ENCODE peak calls at places on chromosome 12, in four cellular contexts. One of them, this sample, is unnamed.

GRCh38 chr12:54033106-54033979 is 493 bp downstream of the HOXC5 start:
- DNase-seq in WTC11: no peak
- DNase-seq in H1: no peak
- DNase-seq in K562: no peak
- DNase-seq in this sample: peak

GRCh38 chr12:113241191-113242017 is 20.1 kb downstream of the TPCN1 start:
- DNase-seq in WTC11: no peak
- DNase-seq in H1: no peak
- DNase-seq in K562: no peak
- DNase-seq in this sample: no peak

GRCh38 chr12:97545804-97546203 is 83.2 kb downstream of the RMST start:
- DNase-seq in WTC11: no peak
- DNase-seq in H1: no peak
- DNase-seq in K562: no peak
- DNase-seq in this sample: no peak

GRCh38 chr12:7542813-7543212 is 39.2 kb upstream of the CD163 start:
- DNase-seq in WTC11: no peak
- DNase-seq in H1: no peak
- DNase-seq in K562: no peak
- DNase-seq in this sample: no peak

GRCh38 chr12:13425766-13426165 is 229.2 kb downstream of the EMP1 start:
- DNase-seq in WTC11: no peak
- DNase-seq in H1: no peak
- DNase-seq in K562: no peak
- DNase-seq in this sample: no peak

GRCh38 chr12:92098594-92099370 is 46.9 kb downstream of the BTG1 start:
- DNase-seq in WTC11: no peak
- DNase-seq in H1: no peak
- DNase-seq in K562: no peak
- DNase-seq in this sample: no peak

GRCh38 chr12:83142914-83143313 is 456.2 kb downstream of the TMTC2 start:
- DNase-seq in WTC11: no peak
- DNase-seq in H1: no peak
- DNase-seq in K562: no peak
- DNase-seq in this sample: no peak

GRCh38 chr12:121858662-121859572 is at the start of gene HPD:
- DNase-seq in WTC11: peak
- DNase-seq in H1: no peak
- DNase-seq in K562: no peak
- DNase-seq in this sample: no peak

GRCh38 chr12:89756638-89757321 is 48.1 kb upstream of the ATP2B1 start:
- DNase-seq in WTC11: no peak
- DNase-seq in H1: no peak
- DNase-seq in K562: peak
- DNase-seq in this sample: no peak

GRCh38 chr12:107655281-107656065 is 30.1 kb upstream of the PWP1 start:
- DNase-seq in WTC11: no peak
- DNase-seq in H1: no peak
- DNase-seq in K562: no peak
- DNase-seq in this sample: peak

GRCh38 chr12:52353766-52354165 is 13.5 kb downstream of the KRT85 start:
- DNase-seq in WTC11: no peak
- DNase-seq in H1: no peak
- DNase-seq in K562: no peak
- DNase-seq in this sample: no peak

GRCh38 chr12:110280784-110281548 is at the start of gene ATP2A2:
- DNase-seq in WTC11: peak
- DNase-seq in H1: peak
- DNase-seq in K562: peak
- DNase-seq in this sample: peak

GRCh38 chr12:6312529-6313325 is 2.2 kb downstream of the PLEKHG6 start:
- DNase-seq in WTC11: peak
- DNase-seq in H1: peak
- DNase-seq in K562: no peak
- DNase-seq in this sample: no peak

GRCh38 chr12:52369220-52369619 is 1.9 kb upstream of the KRT85 start:
- DNase-seq in WTC11: no peak
- DNase-seq in H1: no peak
- DNase-seq in K562: no peak
- DNase-seq in this sample: no peak

GRCh38 chr12:113274848-113275247 is 53.6 kb downstream of the TPCN1 start:
- DNase-seq in WTC11: no peak
- DNase-seq in H1: no peak
- DNase-seq in K562: no peak
- DNase-seq in this sample: peak

GRCh38 chr12:65892905-65893304 is 68.6 kb downstream of the HMGA2 start:
- DNase-seq in WTC11: no peak
- DNase-seq in H1: no peak
- DNase-seq in K562: no peak
- DNase-seq in this sample: no peak

GRCh38 chr12:43099691-43100163 is 452.3 kb downstream of the ADAMTS20 start:
- DNase-seq in WTC11: no peak
- DNase-seq in H1: no peak
- DNase-seq in K562: no peak
- DNase-seq in this sample: no peak

GRCh38 chr12:39393890-39394289 is 49.0 kb downstream of the KIF21A start:
- DNase-seq in WTC11: peak
- DNase-seq in H1: no peak
- DNase-seq in K562: no peak
- DNase-seq in this sample: no peak

GRCh38 chr12:42260518-42260917 is 22.5 kb upstream of the YAF2 start:
- DNase-seq in WTC11: no peak
- DNase-seq in H1: no peak
- DNase-seq in K562: no peak
- DNase-seq in this sample: no peak

GRCh38 chr12:119444462-119445044 is 110.0 kb downstream of the CCDC60 start:
- DNase-seq in WTC11: peak
- DNase-seq in H1: peak
- DNase-seq in K562: peak
- DNase-seq in this sample: peak

GRCh38 chr12:49825971-49826421 is 2.2 kb downstream of the NCKAP5L start:
- DNase-seq in WTC11: no peak
- DNase-seq in H1: no peak
- DNase-seq in K562: no peak
- DNase-seq in this sample: no peak

GRCh38 chr12:45850302-45850701 is 120.8 kb downstream of the ARID2 start:
- DNase-seq in WTC11: no peak
- DNase-seq in H1: no peak
- DNase-seq in K562: no peak
- DNase-seq in this sample: no peak

GRCh38 chr12:7295529-7295928 is 8.3 kb upstream of the ACSM4 start:
- DNase-seq in WTC11: no peak
- DNase-seq in H1: no peak
- DNase-seq in K562: no peak
- DNase-seq in this sample: no peak

GRCh38 chr12:98440165-98440581 is 75.2 kb upstream of the TMPO start:
- DNase-seq in WTC11: no peak
- DNase-seq in H1: no peak
- DNase-seq in K562: peak
- DNase-seq in this sample: no peak

GRCh38 chr12:45205165-45205825 is 10.6 kb upstream of the ANO6 start:
- DNase-seq in WTC11: no peak
- DNase-seq in H1: no peak
- DNase-seq in K562: no peak
- DNase-seq in this sample: no peak

GRCh38 chr12:112513496-112513895 is 94.7 kb downstream of the PTPN11 start:
- DNase-seq in WTC11: no peak
- DNase-seq in H1: no peak
- DNase-seq in K562: no peak
- DNase-seq in this sample: no peak

GRCh38 chr12:27733052-27733656 is 22.5 kb downstream of the MRPS35 start:
- DNase-seq in WTC11: no peak
- DNase-seq in H1: no peak
- DNase-seq in K562: peak
- DNase-seq in this sample: peak

GRCh38 chr12:1949771-1950470 is 31.5 kb upstream of the CACNA2D4 start:
- DNase-seq in WTC11: no peak
- DNase-seq in H1: no peak
- DNase-seq in K562: no peak
- DNase-seq in this sample: no peak

GRCh38 chr12:89568484-89568883 is 42.6 kb upstream of the POC1B start:
- DNase-seq in WTC11: no peak
- DNase-seq in H1: no peak
- DNase-seq in K562: no peak
- DNase-seq in this sample: no peak

GRCh38 chr12:25957898-25958253 is 606 bp upstream of the RASSF8 start:
- DNase-seq in WTC11: no peak
- DNase-seq in H1: no peak
- DNase-seq in K562: no peak
- DNase-seq in this sample: no peak

GRCh38 chr12:19665105-19665900 is 226.0 kb downstream of the AEBP2 start:
- DNase-seq in WTC11: no peak
- DNase-seq in H1: no peak
- DNase-seq in K562: no peak
- DNase-seq in this sample: no peak

DNA sequence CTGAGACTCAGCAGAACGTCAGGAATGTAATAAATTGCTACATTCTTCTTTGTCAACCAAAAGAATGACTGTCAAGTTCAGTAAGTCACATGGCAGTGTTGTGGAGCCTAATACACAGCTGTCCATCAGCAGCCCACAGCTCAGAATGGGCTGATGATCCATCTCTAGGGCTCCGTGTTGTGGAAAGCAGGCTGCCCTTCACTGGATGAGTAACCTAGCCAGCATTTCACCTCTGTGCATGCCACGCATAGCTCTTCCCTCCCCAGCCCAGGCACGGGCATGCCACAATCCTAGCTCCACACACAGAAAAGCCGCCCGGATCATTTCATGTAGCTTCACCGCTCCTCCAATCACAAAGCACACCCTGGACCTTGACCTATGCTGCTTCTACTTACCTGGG is 878.0 kb upstream of the TMEM132C start:
- DNase-seq in WTC11: no peak
- DNase-seq in H1: no peak
- DNase-seq in K562: no peak
- DNase-seq in this sample: no peak
- TF ChIP-seq TEAD4 in WTC11: no peak
- TF ChIP-seq TEAD4 in H1: no peak
- TF ChIP-seq TEAD4 in K562: no peak
- TF ChIP-seq TEAD4 in this sample: no peak

DNA sequence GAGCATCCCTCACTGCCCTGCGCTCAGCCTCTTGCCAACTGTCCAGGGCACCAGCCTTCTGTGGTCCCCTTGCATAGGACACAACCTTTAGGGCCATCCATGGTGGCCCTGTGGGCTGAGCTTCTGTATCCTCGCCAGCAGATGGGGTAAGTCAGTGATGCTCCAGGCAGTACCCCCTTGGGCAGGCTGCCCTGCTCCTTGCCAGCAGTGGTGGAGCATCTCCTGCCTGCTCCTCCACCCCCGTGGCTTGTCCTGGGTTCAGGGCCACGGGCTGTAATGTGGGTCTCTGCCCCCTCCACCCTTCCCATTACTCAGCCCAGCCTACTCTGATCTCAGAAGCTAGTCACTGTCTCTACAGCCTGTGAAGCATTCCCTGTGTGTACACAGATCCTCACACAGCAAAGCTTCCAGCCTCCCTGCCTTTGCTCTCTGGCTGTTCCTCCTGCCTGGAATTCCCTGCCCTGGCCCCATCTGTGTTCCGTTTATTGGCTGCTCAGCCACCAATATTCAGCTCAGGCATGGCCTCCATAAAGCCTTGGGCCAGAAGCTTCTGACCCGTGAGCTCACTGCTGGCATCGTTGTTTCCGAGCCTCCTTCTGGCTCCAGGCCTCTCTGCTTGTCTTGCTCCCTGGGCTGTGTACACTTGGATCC is 177.2 kb upstream of the PRMT8 start:
- DNase-seq in WTC11: peak
- DNase-seq in H1: no peak
- DNase-seq in K562: peak
- DNase-seq in this sample: peak
- TF ChIP-seq TEAD4 in WTC11: no peak
- TF ChIP-seq TEAD4 in H1: no peak
- TF ChIP-seq TEAD4 in K562: no peak
- TF ChIP-seq TEAD4 in this sample: no peak

DNA sequence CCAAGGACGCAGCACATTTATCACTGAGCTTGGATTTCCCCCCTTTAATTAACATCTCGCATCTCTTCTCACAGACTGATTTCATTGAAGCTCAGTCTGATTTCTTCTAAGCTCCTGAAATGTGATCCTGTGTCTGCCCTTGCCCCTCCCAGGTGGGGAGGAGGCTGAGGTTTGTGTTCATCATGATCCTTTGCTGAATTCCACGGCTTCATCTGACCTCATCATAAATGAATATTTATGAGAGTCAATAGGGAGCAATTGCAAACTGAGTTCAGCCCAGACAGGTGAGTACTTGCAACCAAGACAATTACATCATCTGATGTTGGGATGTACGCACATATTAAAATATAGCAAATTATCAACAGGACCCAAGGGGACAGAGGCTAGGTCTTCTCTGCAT is 72.4 kb downstream of the MAP1LC3B2 start:
- DNase-seq in WTC11: no peak
- DNase-seq in H1: no peak
- DNase-seq in K562: no peak
- DNase-seq in this sample: no peak
- TF ChIP-seq TEAD4 in WTC11: no peak
- TF ChIP-seq TEAD4 in H1: no peak
- TF ChIP-seq TEAD4 in K562: no peak
- TF ChIP-seq TEAD4 in this sample: no peak

GRCh38 chr12:47225356-47225755 is 145.6 kb upstream of the AMIGO2 start:
- DNase-seq in WTC11: no peak
- DNase-seq in H1: no peak
- DNase-seq in K562: no peak
- DNase-seq in this sample: no peak

GRCh38 chr12:47223848-47224213 is 144.1 kb upstream of the AMIGO2 start:
- DNase-seq in WTC11: no peak
- DNase-seq in H1: no peak
- DNase-seq in K562: peak
- DNase-seq in this sample: no peak

GRCh38 chr12:47222960-47223847 is 143.4 kb upstream of the AMIGO2 start:
- DNase-seq in WTC11: peak
- DNase-seq in H1: peak
- DNase-seq in K562: peak
- DNase-seq in this sample: no peak

GRCh38 chr12:47226199-47226598 is 146.4 kb upstream of the AMIGO2 start:
- DNase-seq in WTC11: no peak
- DNase-seq in H1: peak
- DNase-seq in K562: no peak
- DNase-seq in this sample: no peak

GRCh38 chr12:47224563-47225133 is 144.9 kb upstream of the AMIGO2 start:
- DNase-seq in WTC11: no peak
- DNase-seq in H1: no peak
- DNase-seq in K562: no peak
- DNase-seq in this sample: no peak
- TF ChIP-seq TEAD4 in WTC11: no peak
- TF ChIP-seq TEAD4 in H1: no peak
- TF ChIP-seq TEAD4 in K562: no peak
- TF ChIP-seq TEAD4 in this sample: no peak

GRCh38 chr12:32273063-32273521 is 126.3 kb upstream of the FGD4 start:
- DNase-seq in WTC11: no peak
- DNase-seq in H1: peak
- DNase-seq in K562: peak
- DNase-seq in this sample: no peak
- TF ChIP-seq TEAD4 in WTC11: no peak
- TF ChIP-seq TEAD4 in H1: no peak
- TF ChIP-seq TEAD4 in K562: no peak
- TF ChIP-seq TEAD4 in this sample: no peak

This sample was measured in SK-N-SH.